ENCODE peak calls at places on chromosomes 7 and 10, in nine cellular contexts. A, D, C, S, U, T, P, O and L are unnamed samples.

GRCh38 chr7:148699024-148699771 is 495 bp downstream of the CUL1 start:
- DNase-seq in S (peak; percentile 49), C (no peak), P (peak; percentile 75), D (peak; percentile 47), U (peak; percentile 47), O (no peak), T (peak; percentile 63), A (peak; percentile 19), L (peak; percentile 39)

GRCh38 chr10:1147810-1148209 is 91.6 kb downstream of the WDR37 start:
- DNase-seq in S (no peak), C (no peak), O (no peak), D (no peak), T (no peak), P (no peak), U (no peak), A (no peak), L (no peak)

GRCh38 chr10:119503821-119504220 is 38.7 kb downstream of the RGS10 start:
- DNase-seq in U (no peak), T (no peak), O (no peak), A (no peak), D (no peak), S (no peak), C (no peak), P (no peak), L (no peak)

GRCh38 chr7:94258418-94258817 is 136.3 kb upstream of the COL1A2 start:
- DNase-seq in C (no peak), S (no peak), D (no peak), P (no peak), T (no peak), U (no peak), O (no peak), A (no peak), L (no peak)

GRCh38 chr10:6746782-6747181 is 166.7 kb upstream of the PRKCQ start:
- DNase-seq in A (no peak), P (no peak), O (no peak), D (peak; percentile 57), U (no peak), T (no peak), C (no peak), S (no peak), L (no peak)

GRCh38 chr7:129146237-129146979 is 1.9 kb downstream of the TSPAN33 start:
- DNase-seq in C (no peak), O (no peak), A (no peak), P (no peak), D (no peak), S (no peak), T (no peak), U (no peak), L (no peak)

GRCh38 chr10:63267414-63268138 is 134.4 kb downstream of the NRBF2 start:
- DNase-seq in O (peak; percentile 38), U (no peak), S (no peak), D (peak; percentile 71), A (no peak), P (no peak), T (peak; percentile 89), C (peak; percentile 43), L (peak; percentile 88)

GRCh38 chr10:101120884-101121660 is 10.0 kb upstream of the TLX1 start:
- DNase-seq in D (no peak), S (peak; percentile 37), C (no peak), U (no peak), T (no peak), A (no peak), O (no peak), P (no peak), L (no peak)

GRCh38 chr7:143514487-143514886 is 36.8 kb downstream of the TAS2R41 start:
- DNase-seq in U (no peak), D (no peak), O (no peak), P (no peak), A (no peak), T (no peak), C (no peak), S (no peak), L (no peak)

GRCh38 chr7:155263522-155264197 is 34.0 kb upstream of the INSIG1 start:
- DNase-seq in O (no peak), U (no peak), T (no peak), S (no peak), C (no peak), D (no peak), P (no peak), A (no peak), L (no peak)

GRCh38 chr7:55484241-55484640 is 88.1 kb downstream of the VOPP1 start:
- DNase-seq in T (no peak), D (no peak), O (no peak), C (no peak), A (no peak), S (no peak), U (no peak), P (no peak), L (no peak)

GRCh38 chr10:34010891-34011290 is 676.4 kb upstream of the NRP1 start:
- DNase-seq in U (no peak), A (no peak), D (peak; percentile 17), T (no peak), C (no peak), O (no peak), P (no peak), S (no peak), L (peak; percentile 16)

GRCh38 chr10:34721201-34721840 is 93.8 kb downstream of the PARD3 start:
- DNase-seq in A (no peak), O (peak; percentile 65), S (no peak), C (no peak), T (peak; percentile 49), P (no peak), U (no peak), D (peak; percentile 69), L (peak; percentile 54)

GRCh38 chr7:150738092-150739044 is 1.1 kb downstream of the GIMAP5 start:
- DNase-seq in D (no peak), C (peak; percentile 26), P (no peak), S (no peak), A (no peak), T (no peak), U (no peak), O (peak; percentile 67), L (no peak)

GRCh38 chr7:128042027-128042426 is 10.8 kb upstream of the LRRC4 start:
- DNase-seq in U (no peak), C (no peak), T (no peak), A (no peak), P (no peak), S (no peak), D (no peak), O (no peak), L (no peak)

GRCh38 chr10:113213041-113213440 is 263.0 kb downstream of the TCF7L2 start:
- DNase-seq in O (no peak), A (no peak), D (no peak), S (no peak), T (no peak), C (no peak), U (no peak), P (no peak), L (no peak)

GRCh38 chr10:113214331-113214730 is 264.3 kb downstream of the TCF7L2 start:
- DNase-seq in P (no peak), O (no peak), D (no peak), S (no peak), A (no peak), U (no peak), C (no peak), T (no peak), L (no peak)

GRCh38 chr10:113221756-113222168 is 271.7 kb downstream of the TCF7L2 start:
- DNase-seq in S (no peak), C (peak; percentile 56), T (no peak), U (no peak), A (no peak), D (peak; percentile 27), O (no peak), P (no peak), L (no peak)

GRCh38 chr10:113219446-113219845 is 269.4 kb downstream of the TCF7L2 start:
- DNase-seq in D (no peak), S (no peak), O (no peak), A (no peak), T (no peak), C (no peak), U (no peak), P (no peak), L (no peak)

GRCh38 chr10:113216068-113216467 is 266.0 kb downstream of the TCF7L2 start:
- DNase-seq in O (peak; percentile 22), D (no peak), A (no peak), S (no peak), T (no peak), U (no peak), P (no peak), C (peak; percentile 12), L (peak; percentile 16)
- TF ChIP-seq CTCF in O (no peak), D (peak; percentile 30), A (peak; percentile 47), S (no peak), T (no peak), U (no peak), P (no peak), C (peak; percentile 47), L (peak; percentile 42)

GRCh38 chr7:24318326-24318725 is 34.3 kb downstream of the NPY start:
- DNase-seq in A (no peak), C (peak; percentile 15), S (no peak), T (peak; percentile 7), D (no peak), P (no peak), O (peak; percentile 24), U (no peak), L (no peak)
- TF ChIP-seq CTCF in A (no peak), C (peak; percentile 46), S (no peak), T (peak; percentile 4), D (no peak), P (no peak), O (no peak), U (peak; percentile 21), L (no peak)

GRCh38 chr7:33111614-33112013 is 2.4 kb upstream of the RP9 start:
- DNase-seq in U (no peak), D (no peak), P (no peak), O (no peak), C (no peak), A (no peak), S (no peak), T (no peak), L (no peak)

GRCh38 chr7:33107136-33108066 is 1.8 kb downstream of the RP9 start:
- DNase-seq in T (peak; percentile 67), P (no peak), S (peak; percentile 17), U (peak; percentile 23), C (no peak), O (peak; percentile 33), D (peak; percentile 61), A (no peak), L (peak; percentile 66)

GRCh38 chr7:33109758-33110238 is 594 bp upstream of the RP9 start:
- DNase-seq in O (no peak), U (no peak), T (no peak), A (no peak), P (no peak), D (peak; percentile 4), C (no peak), S (no peak), L (no peak)

GRCh38 chr7:33108931-33109757 is at the start of gene RP9:
- DNase-seq in O (peak; percentile 62), A (peak; percentile 24), P (peak; percentile 77), T (peak; percentile 53), S (peak; percentile 72), D (peak; percentile 7), C (peak; percentile 57), U (peak; percentile 66), L (peak; percentile 37)

GRCh38 chr7:33108591-33108930 is 643 bp downstream of the RP9 start:
- DNase-seq in A (no peak), D (peak; percentile 2), O (no peak), S (no peak), U (no peak), T (no peak), P (no peak), C (no peak), L (no peak)
- TF ChIP-seq CTCF in A (no peak), D (peak; percentile 23), O (no peak), S (no peak), U (no peak), T (peak; percentile 11), P (no peak), C (no peak), L (no peak)

GRCh38 chr10:84743483-84743882 is 415.1 kb downstream of the CCSER2 start:
- DNase-seq in U (no peak), S (no peak), T (peak; percentile 2), O (no peak), D (no peak), A (no peak), C (peak; percentile 2), P (no peak), L (no peak)
- TF ChIP-seq CTCF in U (no peak), S (no peak), T (peak; percentile 30), O (peak; percentile 18), D (peak; percentile 45), A (no peak), C (peak; percentile 64), P (no peak), L (no peak)